ENCODE peak calls at places on chromosomes 1 and 21, in nine cellular contexts. P is GM13977; T is colonic mucosa; Y is A549; R is NCI-H524; F is RWPE1; M is central memory CD8-positive, alpha-beta T cell; G is ELF-1; X is HAP-1. H is an unnamed sample.

GRCh38 chr1:154403300-154403943 is 1.7 kb upstream of the IL6R start:
- DNase-seq in G (no peak), T (no peak), X (no peak), F (no peak), P (no peak), M (no peak), Y (no peak), R (no peak), H (no peak)

GRCh38 chr1:113674591-113674990 is 84.7 kb downstream of the PHTF1 start:
- DNase-seq in F (no peak), X (no peak), P (no peak), Y (peak; percentile 36), G (no peak), T (no peak), M (no peak), R (no peak), H (no peak)

GRCh38 chr1:22542886-22543285 is 20.4 kb upstream of the EPHA8 start:
- DNase-seq in P (no peak), R (no peak), Y (no peak), F (no peak), G (no peak), M (no peak), X (no peak), T (no peak), H (no peak)

GRCh38 chr1:110234691-110235090 is 24.6 kb downstream of the KCNC4 start:
- DNase-seq in R (no peak), T (no peak), P (no peak), M (no peak), X (no peak), G (no peak), Y (no peak), F (no peak), H (no peak)

GRCh38 chr1:44571712-44572571 is 102.3 kb downstream of the TMEM53 start:
- DNase-seq in T (no peak), X (no peak), P (peak; percentile 64), M (no peak), F (peak; percentile 26), Y (peak; percentile 46), R (peak; percentile 2), G (no peak), H (peak; percentile 63)

GRCh38 chr1:235908742-235909520 is 42.2 kb upstream of the LYST start:
- DNase-seq in R (no peak), P (no peak), Y (peak; percentile 67), F (peak; percentile 89), X (no peak), T (no peak), M (no peak), G (no peak), H (no peak)

GRCh38 chr21:42859891-42860230 is 19.5 kb downstream of the WDR4 start:
- DNase-seq in T (no peak), P (no peak), Y (no peak), G (no peak), X (no peak), R (no peak), M (no peak), F (no peak), H (no peak)

GRCh38 chr1:160474392-160475242 is 48.4 kb downstream of the SLAMF6 start:
- DNase-seq in X (no peak), R (no peak), Y (no peak), M (no peak), T (no peak), G (no peak), P (no peak), F (no peak), H (no peak)

GRCh38 chr1:6477039-6477820 is 11.3 kb upstream of the TNFRSF25 start:
- DNase-seq in G (peak; percentile 67), F (no peak), X (no peak), P (no peak), M (no peak), T (no peak), R (no peak), Y (no peak), H (no peak)

GRCh38 chr1:86957206-86957605 is 42.8 kb downstream of the HS2ST1 start:
- DNase-seq in G (no peak), R (no peak), F (no peak), T (no peak), Y (no peak), X (no peak), M (no peak), P (no peak), H (no peak)

GRCh38 chr1:27001570-27002360 is 8.3 kb downstream of the TRNP1 start:
- DNase-seq in G (no peak), Y (no peak), P (no peak), F (no peak), R (no peak), X (no peak), T (no peak), M (no peak), H (no peak)

GRCh38 chr1:17596186-17596585 is 56.7 kb downstream of the ARHGEF10L start:
- DNase-seq in M (no peak), X (no peak), T (peak; percentile 88), P (no peak), G (no peak), Y (no peak), F (no peak), R (no peak), H (no peak)

GRCh38 chr1:233389169-233389568 is 61.6 kb downstream of the MAP3K21 start:
- DNase-seq in T (no peak), X (no peak), R (no peak), M (no peak), F (no peak), P (no peak), Y (no peak), G (no peak), H (no peak)

GRCh38 chr1:14672030-14672429 is 73.5 kb downstream of the KAZN start:
- DNase-seq in G (no peak), T (no peak), F (no peak), P (peak; percentile 31), M (no peak), R (no peak), X (no peak), Y (no peak), H (no peak)

GRCh38 chr1:208466054-208466590 is 221.9 kb upstream of the PLXNA2 start:
- DNase-seq in G (no peak), R (no peak), Y (no peak), F (no peak), P (no peak), M (no peak), T (no peak), X (no peak), H (no peak)

GRCh38 chr21:41766883-41767605 is at the start of gene RIPK4:
- DNase-seq in M (no peak), G (peak; percentile 69), X (peak; percentile 42), F (peak; percentile 90), P (peak; percentile 88), R (no peak), T (peak; percentile 91), Y (peak; percentile 60), H (peak; percentile 75)

GRCh38 chr1:21280011-21280471 is 10.2 kb downstream of the ECE1 start:
- DNase-seq in M (no peak), X (no peak), R (no peak), Y (no peak), P (no peak), G (no peak), F (no peak), T (peak; percentile 54), H (no peak)